ENCODE peak calls at places on chromosome 7, in nine cellular contexts. Z is HTR-8/SVneo; S is NCI-H774; F is OCI-LY7; L is neural crest cell; G is astrocyte of the cerebellum; V is CD8-positive, alpha-beta T cell; W is stimulated activated CD8-positive, alpha-beta memory T cell treated with anti-CD3 and anti-CD28 coated beads, Interleukin-4, amount 100 ng/mL, for 1 hour; R is heart left ventricle. H is an unnamed sample.

GRCh38 chr7:101058355-101058754 is 26.9 kb upstream of the TRIM56 start:
- DNase-seq in Z (peak), S (no peak), F (peak), L (peak), G (peak), V (peak), W (no peak), R (peak), H (peak)

GRCh38 chr7:123637878-123638277 is 17.8 kb upstream of the LMOD2 start:
- DNase-seq in Z (no peak), S (no peak), F (no peak), L (no peak), G (no peak), V (no peak), W (no peak), R (no peak), H (no peak)

GRCh38 chr7:39678935-39679690 is 55.7 kb downstream of the RALA start:
- DNase-seq in Z (no peak), S (no peak), F (no peak), L (no peak), G (no peak), V (no peak), W (no peak), R (no peak), H (no peak)

GRCh38 chr7:45259966-45260646 is 102.5 kb downstream of the RAMP3 start:
- DNase-seq in Z (peak), S (peak), F (peak), L (peak), G (no peak), V (peak), W (peak), R (peak), H (peak)

GRCh38 chr7:115145512-115145911 is 223.6 kb downstream of the MDFIC start:
- DNase-seq in Z (no peak), S (no peak), F (no peak), L (no peak), G (no peak), V (no peak), W (no peak), R (no peak), H (no peak)

GRCh38 chr7:7201583-7202374 is 19.4 kb downstream of the C1GALT1 start:
- DNase-seq in Z (no peak), S (no peak), F (peak), L (no peak), G (no peak), V (peak), W (no peak), R (peak), H (peak)

GRCh38 chr7:39608278-39608677 is 15.1 kb upstream of the RALA start:
- DNase-seq in Z (no peak), S (no peak), F (no peak), L (no peak), G (no peak), V (no peak), W (no peak), R (no peak), H (no peak)

GRCh38 chr7:132354527-132354926 is 221.7 kb downstream of the PLXNA4 start:
- DNase-seq in Z (no peak), S (no peak), F (no peak), L (no peak), G (no peak), V (no peak), W (no peak), R (no peak), H (no peak)

GRCh38 chr7:29109815-29110385 is 36.4 kb downstream of the CPVL start:
- DNase-seq in Z (no peak), S (no peak), F (no peak), L (no peak), G (no peak), V (no peak), W (no peak), R (no peak), H (no peak)

GRCh38 chr7:51356849-51357516 is 40.4 kb upstream of the COBL start:
- DNase-seq in Z (no peak), S (no peak), F (no peak), L (no peak), G (no peak), V (no peak), W (no peak), R (no peak), H (no peak)

GRCh38 chr7:84981038-84981601 is 205.7 kb downstream of the SEMA3D start:
- DNase-seq in Z (no peak), S (no peak), F (no peak), L (no peak), G (no peak), V (no peak), W (no peak), R (no peak), H (no peak)

H was measured in activated CD4-positive, alpha-beta memory T cell treated with anti-CD3 and anti-CD28 coated beads for 36 hours.